ENCODE peak calls at places on chromosomes 6 and 20, in ten cellular contexts. One of them, this sample, is unnamed.

GRCh38 chr20:63857751-63858392 is 3.4 kb upstream of the ABHD16B start:
- DNase-seq in HL-60: no peak
- DNase-seq in PC-3: no peak
- DNase-seq in neural progenitor cell: no peak
- DNase-seq in heart right ventricle: peak
- DNase-seq in endothelial cell of umbilical vein: no peak
- DNase-seq in lower lobe of right lung: no peak
- DNase-seq in A549: no peak
- DNase-seq in psoas muscle: no peak
- DNase-seq in breast epithelium: no peak
- DNase-seq in this sample: peak

GRCh38 chr20:35306931-35307517 is 14.8 kb upstream of the FAM83C start:
- DNase-seq in HL-60: no peak
- DNase-seq in PC-3: peak
- DNase-seq in neural progenitor cell: peak
- DNase-seq in heart right ventricle: peak
- DNase-seq in endothelial cell of umbilical vein: peak
- DNase-seq in lower lobe of right lung: no peak
- DNase-seq in A549: peak
- DNase-seq in psoas muscle: peak
- DNase-seq in breast epithelium: no peak
- DNase-seq in this sample: no peak

GRCh38 chr6:72741083-72741482 is 119.2 kb downstream of the KCNQ5 start:
- DNase-seq in HL-60: no peak
- DNase-seq in PC-3: no peak
- DNase-seq in neural progenitor cell: no peak
- DNase-seq in heart right ventricle: no peak
- DNase-seq in endothelial cell of umbilical vein: no peak
- DNase-seq in lower lobe of right lung: no peak
- DNase-seq in A549: no peak
- DNase-seq in psoas muscle: no peak
- DNase-seq in breast epithelium: no peak
- DNase-seq in this sample: no peak

GRCh38 chr6:12801141-12801540 is 84.6 kb downstream of the PHACTR1 start:
- DNase-seq in HL-60: no peak
- DNase-seq in PC-3: no peak
- DNase-seq in neural progenitor cell: no peak
- DNase-seq in heart right ventricle: no peak
- DNase-seq in endothelial cell of umbilical vein: no peak
- DNase-seq in lower lobe of right lung: no peak
- DNase-seq in A549: no peak
- DNase-seq in psoas muscle: no peak
- DNase-seq in breast epithelium: no peak
- DNase-seq in this sample: no peak

GRCh38 chr6:163935158-163935762 is 520.7 kb downstream of the QKI start:
- DNase-seq in HL-60: no peak
- DNase-seq in PC-3: no peak
- DNase-seq in neural progenitor cell: no peak
- DNase-seq in heart right ventricle: no peak
- DNase-seq in endothelial cell of umbilical vein: peak
- DNase-seq in lower lobe of right lung: no peak
- DNase-seq in A549: no peak
- DNase-seq in psoas muscle: no peak
- DNase-seq in breast epithelium: no peak
- DNase-seq in this sample: no peak

GRCh38 chr6:159532155-159532554 is 160.9 kb downstream of the SOD2 start:
- DNase-seq in HL-60: no peak
- DNase-seq in PC-3: no peak
- DNase-seq in neural progenitor cell: no peak
- DNase-seq in heart right ventricle: no peak
- DNase-seq in endothelial cell of umbilical vein: no peak
- DNase-seq in lower lobe of right lung: no peak
- DNase-seq in A549: no peak
- DNase-seq in psoas muscle: no peak
- DNase-seq in breast epithelium: no peak
- DNase-seq in this sample: no peak

GRCh38 chr6:139919107-139920026 is 544.9 kb upstream of the CITED2 start:
- DNase-seq in HL-60: no peak
- DNase-seq in PC-3: no peak
- DNase-seq in neural progenitor cell: no peak
- DNase-seq in heart right ventricle: no peak
- DNase-seq in endothelial cell of umbilical vein: no peak
- DNase-seq in lower lobe of right lung: no peak
- DNase-seq in A549: no peak
- DNase-seq in psoas muscle: no peak
- DNase-seq in breast epithelium: no peak
- DNase-seq in this sample: peak

GRCh38 chr20:58840816-58841538 is 9.7 kb downstream of the GNAS-AS1 start:
- DNase-seq in HL-60: no peak
- DNase-seq in PC-3: no peak
- DNase-seq in neural progenitor cell: peak
- DNase-seq in heart right ventricle: no peak
- DNase-seq in endothelial cell of umbilical vein: no peak
- DNase-seq in lower lobe of right lung: no peak
- DNase-seq in A549: no peak
- DNase-seq in psoas muscle: no peak
- DNase-seq in breast epithelium: no peak
- DNase-seq in this sample: no peak

GRCh38 chr20:41072099-41072798 is 43.6 kb downstream of the TOP1 start:
- DNase-seq in HL-60: no peak
- DNase-seq in PC-3: peak
- DNase-seq in neural progenitor cell: no peak
- DNase-seq in heart right ventricle: peak
- DNase-seq in endothelial cell of umbilical vein: peak
- DNase-seq in lower lobe of right lung: no peak
- DNase-seq in A549: no peak
- DNase-seq in psoas muscle: peak
- DNase-seq in breast epithelium: no peak
- DNase-seq in this sample: no peak

GRCh38 chr6:79277109-79277508 is 42.6 kb upstream of the HMGN3 start:
- DNase-seq in HL-60: no peak
- DNase-seq in PC-3: peak
- DNase-seq in neural progenitor cell: no peak
- DNase-seq in heart right ventricle: no peak
- DNase-seq in endothelial cell of umbilical vein: peak
- DNase-seq in lower lobe of right lung: no peak
- DNase-seq in A549: no peak
- DNase-seq in psoas muscle: no peak
- DNase-seq in breast epithelium: no peak
- DNase-seq in this sample: no peak

GRCh38 chr20:10637062-10637559 is 36.7 kb downstream of the JAG1 start:
- DNase-seq in HL-60: no peak
- DNase-seq in PC-3: no peak
- DNase-seq in neural progenitor cell: no peak
- DNase-seq in heart right ventricle: no peak
- DNase-seq in endothelial cell of umbilical vein: no peak
- DNase-seq in lower lobe of right lung: no peak
- DNase-seq in A549: no peak
- DNase-seq in psoas muscle: peak
- DNase-seq in breast epithelium: no peak
- DNase-seq in this sample: peak

GRCh38 chr6:13710552-13711383 is 867 bp downstream of the RANBP9 start:
- DNase-seq in HL-60: no peak
- DNase-seq in PC-3: peak
- DNase-seq in neural progenitor cell: peak
- DNase-seq in heart right ventricle: peak
- DNase-seq in endothelial cell of umbilical vein: peak
- DNase-seq in lower lobe of right lung: peak
- DNase-seq in A549: no peak
- DNase-seq in psoas muscle: peak
- DNase-seq in breast epithelium: peak
- DNase-seq in this sample: peak

GRCh38 chr6:113476937-113477839 is 380.0 kb upstream of the MARCKS start:
- DNase-seq in HL-60: no peak
- DNase-seq in PC-3: peak
- DNase-seq in neural progenitor cell: no peak
- DNase-seq in heart right ventricle: no peak
- DNase-seq in endothelial cell of umbilical vein: no peak
- DNase-seq in lower lobe of right lung: no peak
- DNase-seq in A549: no peak
- DNase-seq in psoas muscle: no peak
- DNase-seq in breast epithelium: no peak
- DNase-seq in this sample: no peak

GRCh38 chr6:8063762-8064637 is at the start of gene BLOC1S5:
- DNase-seq in HL-60: peak
- DNase-seq in PC-3: peak
- DNase-seq in neural progenitor cell: peak
- DNase-seq in heart right ventricle: peak
- DNase-seq in endothelial cell of umbilical vein: peak
- DNase-seq in lower lobe of right lung: peak
- DNase-seq in A549: peak
- DNase-seq in psoas muscle: peak
- DNase-seq in breast epithelium: peak
- DNase-seq in this sample: peak

GRCh38 chr20:19552144-19552895 is 205.7 kb upstream of the RIN2 start:
- DNase-seq in HL-60: no peak
- DNase-seq in PC-3: no peak
- DNase-seq in neural progenitor cell: peak
- DNase-seq in heart right ventricle: peak
- DNase-seq in endothelial cell of umbilical vein: no peak
- DNase-seq in lower lobe of right lung: peak
- DNase-seq in A549: peak
- DNase-seq in psoas muscle: no peak
- DNase-seq in breast epithelium: no peak
- DNase-seq in this sample: peak

GRCh38 chr6:77466055-77467028 is 3.1 kb upstream of the HTR1B start:
- DNase-seq in HL-60: no peak
- DNase-seq in PC-3: peak
- DNase-seq in neural progenitor cell: peak
- DNase-seq in heart right ventricle: no peak
- DNase-seq in endothelial cell of umbilical vein: peak
- DNase-seq in lower lobe of right lung: peak
- DNase-seq in A549: peak
- DNase-seq in psoas muscle: peak
- DNase-seq in breast epithelium: no peak
- DNase-seq in this sample: peak
- H3K27ac ChIP-seq in HL-60: no peak
- H3K27ac ChIP-seq in PC-3: no peak
- H3K27ac ChIP-seq in neural progenitor cell: no peak
- H3K27ac ChIP-seq in heart right ventricle: no peak
- H3K27ac ChIP-seq in endothelial cell of umbilical vein: peak
- H3K27ac ChIP-seq in lower lobe of right lung: peak
- H3K27ac ChIP-seq in A549: peak
- H3K27ac ChIP-seq in psoas muscle: no peak
- H3K27ac ChIP-seq in breast epithelium: no peak
- H3K27ac ChIP-seq in this sample: no peak

GRCh38 chr6:30113843-30114242 is 953 bp upstream of the TRIM31 start:
- DNase-seq in HL-60: no peak
- DNase-seq in PC-3: no peak
- DNase-seq in neural progenitor cell: no peak
- DNase-seq in heart right ventricle: no peak
- DNase-seq in endothelial cell of umbilical vein: no peak
- DNase-seq in lower lobe of right lung: no peak
- DNase-seq in A549: no peak
- DNase-seq in psoas muscle: no peak
- DNase-seq in breast epithelium: no peak
- DNase-seq in this sample: no peak

GRCh38 chr6:30112402-30113376 is at the start of gene TRIM31:
- DNase-seq in HL-60: no peak
- DNase-seq in PC-3: peak
- DNase-seq in neural progenitor cell: no peak
- DNase-seq in heart right ventricle: no peak
- DNase-seq in endothelial cell of umbilical vein: no peak
- DNase-seq in lower lobe of right lung: no peak
- DNase-seq in A549: peak
- DNase-seq in psoas muscle: no peak
- DNase-seq in breast epithelium: no peak
- DNase-seq in this sample: no peak

GRCh38 chr6:30121446-30122065 is 8.7 kb upstream of the TRIM31 start:
- DNase-seq in HL-60: no peak
- DNase-seq in PC-3: no peak
- DNase-seq in neural progenitor cell: no peak
- DNase-seq in heart right ventricle: no peak
- DNase-seq in endothelial cell of umbilical vein: no peak
- DNase-seq in lower lobe of right lung: no peak
- DNase-seq in A549: no peak
- DNase-seq in psoas muscle: no peak
- DNase-seq in breast epithelium: no peak
- DNase-seq in this sample: no peak

GRCh38 chr6:30113377-30113759 is 478 bp upstream of the TRIM31 start:
- DNase-seq in HL-60: no peak
- DNase-seq in PC-3: no peak
- DNase-seq in neural progenitor cell: no peak
- DNase-seq in heart right ventricle: no peak
- DNase-seq in endothelial cell of umbilical vein: no peak
- DNase-seq in lower lobe of right lung: no peak
- DNase-seq in A549: no peak
- DNase-seq in psoas muscle: no peak
- DNase-seq in breast epithelium: no peak
- DNase-seq in this sample: no peak

GRCh38 chr6:30116724-30117123 is 3.8 kb upstream of the TRIM31 start:
- DNase-seq in HL-60: no peak
- DNase-seq in PC-3: no peak
- DNase-seq in neural progenitor cell: no peak
- DNase-seq in heart right ventricle: no peak
- DNase-seq in endothelial cell of umbilical vein: no peak
- DNase-seq in lower lobe of right lung: no peak
- DNase-seq in A549: no peak
- DNase-seq in psoas muscle: no peak
- DNase-seq in breast epithelium: no peak
- DNase-seq in this sample: no peak
- TF ChIP-seq CTCF in HL-60: no peak
- TF ChIP-seq CTCF in PC-3: no peak
- TF ChIP-seq CTCF in neural progenitor cell: peak
- TF ChIP-seq CTCF in heart right ventricle: no peak
- TF ChIP-seq CTCF in endothelial cell of umbilical vein: no peak
- TF ChIP-seq CTCF in lower lobe of right lung: no peak
- TF ChIP-seq CTCF in A549: no peak
- TF ChIP-seq CTCF in psoas muscle: no peak
- TF ChIP-seq CTCF in breast epithelium: no peak
- TF ChIP-seq CTCF in this sample: no peak

GRCh38 chr6:90216081-90216977 is 80.3 kb downstream of the BACH2 start:
- DNase-seq in HL-60: no peak
- DNase-seq in PC-3: no peak
- DNase-seq in neural progenitor cell: peak
- DNase-seq in heart right ventricle: no peak
- DNase-seq in endothelial cell of umbilical vein: peak
- DNase-seq in lower lobe of right lung: peak
- DNase-seq in A549: peak
- DNase-seq in psoas muscle: no peak
- DNase-seq in breast epithelium: no peak
- DNase-seq in this sample: peak
- H3K27ac ChIP-seq in HL-60: no peak
- H3K27ac ChIP-seq in PC-3: no peak
- H3K27ac ChIP-seq in neural progenitor cell: peak
- H3K27ac ChIP-seq in heart right ventricle: no peak
- H3K27ac ChIP-seq in endothelial cell of umbilical vein: peak
- H3K27ac ChIP-seq in lower lobe of right lung: peak
- H3K27ac ChIP-seq in A549: peak
- H3K27ac ChIP-seq in psoas muscle: peak
- H3K27ac ChIP-seq in breast epithelium: no peak
- H3K27ac ChIP-seq in this sample: peak

GRCh38 chr6:90497411-90497810 is 89.5 kb downstream of the MAP3K7 start:
- DNase-seq in HL-60: no peak
- DNase-seq in PC-3: peak
- DNase-seq in neural progenitor cell: no peak
- DNase-seq in heart right ventricle: no peak
- DNase-seq in endothelial cell of umbilical vein: no peak
- DNase-seq in lower lobe of right lung: no peak
- DNase-seq in A549: no peak
- DNase-seq in psoas muscle: no peak
- DNase-seq in breast epithelium: no peak
- DNase-seq in this sample: no peak
- TF ChIP-seq CTCF in HL-60: no peak
- TF ChIP-seq CTCF in PC-3: peak
- TF ChIP-seq CTCF in neural progenitor cell: no peak
- TF ChIP-seq CTCF in heart right ventricle: no peak
- TF ChIP-seq CTCF in endothelial cell of umbilical vein: peak
- TF ChIP-seq CTCF in lower lobe of right lung: no peak
- TF ChIP-seq CTCF in A549: no peak
- TF ChIP-seq CTCF in psoas muscle: no peak
- TF ChIP-seq CTCF in breast epithelium: no peak
- TF ChIP-seq CTCF in this sample: no peak

This sample was measured in kidney.